ENCODE peak calls at places on chromosomes 7 and 10, in four cellular contexts. Z is GM12878, B is endothelial cell of umbilical vein, U is PC-3. G is an unnamed sample. For H3K4me1, the result is how much of the 10 kb centered on the place peaks cover.

GRCh38 chr10:101616415-101617101 is 28.4 kb downstream of the DPCD start:
- DNase-seq in Z (no peak), B (no peak), U (no peak), G (peak)

GRCh38 chr10:68315582-68315981 is 16.3 kb upstream of the HNRNPH3 start:
- DNase-seq in Z (no peak), B (no peak), U (no peak), G (no peak)

GRCh38 chr10:50585921-50586739 is 37.6 kb downstream of the SGMS1 start:
- DNase-seq in Z (no peak), B (peak), U (peak), G (no peak)

GRCh38 chr10:99920901-99921300 is 88.8 kb downstream of the DNMBP start:
- DNase-seq in Z (no peak), B (peak), U (peak), G (no peak)

GRCh38 chr7:89714131-89714530 is 440.1 kb upstream of the STEAP1 start:
- DNase-seq in Z (no peak), B (no peak), U (no peak), G (no peak)

GRCh38 chr7:135247746-135248471 is 14.3 kb downstream of the STRA8 start:
- DNase-seq in Z (no peak), B (no peak), U (no peak), G (no peak)

GRCh38 chr7:150566123-150566522 is 1.1 kb upstream of the GIMAP4 start:
- DNase-seq in Z (no peak), B (no peak), U (no peak), G (no peak)

GRCh38 chr7:129438839-129439640 is 4.8 kb downstream of the STRIP2 start:
- DNase-seq in Z (no peak), B (peak), U (peak), G (no peak)

GRCh38 chr10:114283091-114283490 is 44.0 kb downstream of the VWA2 start:
- DNase-seq in Z (no peak), B (no peak), U (no peak), G (no peak)

GRCh38 chr10:19922236-19922963 is 106.2 kb downstream of the PLXDC2 start:
- DNase-seq in Z (no peak), B (peak), U (peak), G (no peak)

GRCh38 chr10:96667401-96667800 is 52.9 kb downstream of the PIK3AP1 start:
- DNase-seq in Z (no peak), B (no peak), U (no peak), G (no peak)

GRCh38 chr7:6536262-6536770 is 14.9 kb downstream of the GRID2IP start:
- DNase-seq in Z (no peak), B (no peak), U (no peak), G (no peak)

GRCh38 chr7:27187158-27187701 is 2.2 kb upstream of the HOXA11 start:
- DNase-seq in Z (no peak), B (peak), U (peak), G (no peak)

GRCh38 chr10:79449181-79450146 is 4.0 kb upstream of the ZCCHC24 start:
- DNase-seq in Z (no peak), B (no peak), U (peak), G (no peak)

GRCh38 chr10:15720635-15721310 is 1.1 kb upstream of the ITGA8 start:
- DNase-seq in Z (no peak), B (no peak), U (no peak), G (no peak)

GRCh38 chr10:102064868-102065560 is at the start of gene HPS6:
- DNase-seq in Z (peak), B (peak), U (peak), G (peak)

GRCh38 chr7:43612599-43613589 is 30.0 kb downstream of the STK17A start:
- DNase-seq in Z (no peak), B (no peak), U (no peak), G (no peak)

GRCh38 chr7:158432369-158433270 is 155.0 kb downstream of the PTPRN2 start:
- DNase-seq in Z (no peak), B (no peak), U (peak), G (no peak)

GRCh38 chr7:129376778-129377700 is 57.2 kb upstream of the STRIP2 start:
- DNase-seq in Z (no peak), B (peak), U (peak), G (no peak)

GRCh38 chr10:103663802-103664201 is 170.3 kb downstream of the NEURL1 start:
- DNase-seq in Z (no peak), B (no peak), U (no peak), G (no peak)

GRCh38 chr7:70459546-70459945 is 672.4 kb upstream of the GALNT17 start:
- DNase-seq in Z (no peak), B (no peak), U (no peak), G (no peak)

GRCh38 chr10:130244928-130245495 is 108.8 kb downstream of the GLRX3 start:
- DNase-seq in Z (no peak), B (no peak), U (no peak), G (no peak)

GRCh38 chr7:150986099-150986512 is 4.7 kb upstream of the NOS3 start:
- DNase-seq in Z (no peak), B (peak), U (peak), G (peak)

GRCh38 chr10:114565066-114565465 is 93.0 kb downstream of the ABLIM1 start:
- DNase-seq in Z (no peak), B (no peak), U (peak), G (no peak)

GRCh38 chr7:90958669-90959068 is 305.6 kb upstream of the FZD1 start:
- DNase-seq in Z (no peak), B (no peak), U (no peak), G (no peak)

GRCh38 chr7:118094044-118094443 is 89.9 kb upstream of the LSM8 start:
- DNase-seq in Z (no peak), B (no peak), U (peak), G (no peak)

GRCh38 chr10:47405829-47406547 is 21.9 kb upstream of the ZNF488 start:
- DNase-seq in Z (no peak), B (no peak), U (peak), G (no peak)

GRCh38 chr10:69731184-69731583 is 70.5 kb upstream of the COL13A1 start:
- DNase-seq in Z (no peak), B (peak), U (peak), G (no peak)

GRCh38 chr10:128894641-128895040 is 572.4 kb upstream of the MGMT start:
- DNase-seq in Z (no peak), B (no peak), U (no peak), G (no peak)

GRCh38 chr10:110667620-110668343 is 23.6 kb downstream of the RBM20 start:
- DNase-seq in Z (no peak), B (no peak), U (no peak), G (no peak)

GRCh38 chr10:7956508-7956907 is 98.0 kb upstream of the GATA3 start:
- DNase-seq in Z (peak), B (peak), U (peak), G (peak)

GRCh38 chr7:131586259-131586658 is 29.8 kb upstream of the PODXL start:
- DNase-seq in Z (no peak), B (peak), U (no peak), G (no peak)

GRCh38 chr10:63217120-63217605 is 84.0 kb downstream of the NRBF2 start:
- DNase-seq in Z (no peak), B (peak), U (peak), G (peak)

GRCh38 chr7:112150823-112151641 is 55.2 kb downstream of the DOCK4 start:
- DNase-seq in Z (no peak), B (no peak), U (no peak), G (no peak)

GRCh38 chr7:4288791-4289190 is 393.3 kb upstream of the FOXK1 start:
- DNase-seq in Z (no peak), B (no peak), U (no peak), G (no peak)
- H3K27ac ChIP-seq in Z (no peak), B (no peak), U (no peak), G (no peak)

DNA sequence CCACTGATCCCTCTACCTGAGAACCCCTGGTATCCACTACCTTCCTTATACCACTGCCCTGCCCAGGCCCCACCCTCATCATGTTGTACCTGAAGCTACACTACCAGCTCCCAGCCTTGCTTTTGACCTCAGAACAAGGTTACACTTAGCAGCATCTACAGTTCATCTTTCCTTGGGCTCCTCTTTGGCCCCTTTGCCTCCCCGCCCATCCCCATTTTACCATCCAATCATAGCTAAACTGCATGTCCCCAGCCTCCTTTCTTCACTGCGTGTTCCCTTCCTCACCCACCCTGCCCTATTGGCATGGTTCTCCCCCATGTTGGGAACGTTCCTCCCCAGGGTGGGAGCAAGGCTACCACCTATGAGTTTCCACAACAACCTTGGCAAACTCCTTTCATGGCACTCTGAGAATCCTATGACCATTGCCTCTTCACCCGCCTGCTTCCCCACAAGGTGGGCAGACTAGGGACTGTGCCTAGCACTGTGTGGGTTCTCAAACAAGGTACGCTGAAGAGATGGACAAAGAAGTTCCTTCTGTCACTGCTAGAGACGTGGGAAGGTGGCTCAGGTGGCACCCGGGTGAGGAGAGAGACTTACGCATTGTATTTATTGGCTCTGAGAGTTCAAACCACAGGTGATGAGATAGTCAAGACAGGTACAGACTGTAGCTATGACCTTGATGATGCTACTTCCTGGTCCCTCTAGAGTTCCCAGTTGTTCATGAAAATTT is 66.9 kb upstream of the ADAM12 start:
- DNase-seq in Z (no peak), B (no peak), U (no peak), G (no peak)
- H2AFZ ChIP-seq in Z (no peak), B (no peak), U (no peak), G (no peak)

DNA sequence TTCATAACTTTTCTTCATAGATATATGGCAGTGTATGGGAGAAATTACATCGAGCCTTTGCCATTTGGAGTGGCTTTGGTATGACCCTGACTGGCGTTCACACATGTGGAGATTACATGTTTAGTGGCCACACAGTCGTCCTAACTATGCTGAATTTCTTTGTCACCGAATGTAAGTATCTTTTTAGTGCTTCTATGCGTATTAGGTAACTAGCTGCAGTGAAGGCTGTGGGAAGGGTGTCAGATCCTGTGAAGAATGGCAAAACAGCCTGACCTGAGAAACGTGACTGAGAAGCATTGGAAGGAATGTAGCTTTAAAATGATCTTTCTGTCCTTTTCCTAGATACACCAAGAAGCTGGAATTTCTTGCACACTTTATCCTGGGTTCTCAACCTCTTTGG is 34.5 kb upstream of the VDAC2 start:
- DNase-seq in Z (no peak), B (no peak), U (no peak), G (no peak)
- H3K4me1 ChIP-seq in Z (under half), B (under half), U (under half), G (under half)

GRCh38 chr7:30887464-30887872 is 24.2 kb upstream of the AQP1 start:
- DNase-seq in Z (no peak), B (no peak), U (no peak), G (no peak)
- H3K27ac ChIP-seq in Z (no peak), B (no peak), U (no peak), G (no peak)

G was measured in OCI-LY7.